ENCODE peak calls at places on chromosome 15, in five cellular contexts. Q is tibial artery, W is mesendoderm, U is fibroblast of lung, O is aorta. S is an unnamed sample.

GRCh38 chr15:95972136-95972553 is 358.4 kb upstream of the NR2F2 start:
- DNase-seq in Q (no peak), W (no peak), U (peak; percentile 88), O (peak; percentile 47), S (no peak)

GRCh38 chr15:60507596-60508424 is 28.9 kb upstream of the ICE2 start:
- DNase-seq in Q (no peak), W (peak; percentile 69), U (peak; percentile 57), O (no peak), S (no peak)

GRCh38 chr15:101474233-101474632 is 15.3 kb downstream of the PCSK6 start:
- DNase-seq in Q (no peak), W (no peak), U (no peak), O (no peak), S (no peak)

GRCh38 chr15:72873379-72874233 is 90.0 kb upstream of the ADPGK start:
- DNase-seq in Q (no peak), W (no peak), U (peak; percentile 3), O (no peak), S (no peak)

GRCh38 chr15:31255732-31256384 is 70.8 kb upstream of the KLF13 start:
- DNase-seq in Q (no peak), W (no peak), U (no peak), O (no peak), S (no peak)

GRCh38 chr15:58988011-58988785 is 735 bp downstream of the RNF111 start:
- DNase-seq in Q (peak; percentile 84), W (peak; percentile 81), U (peak; percentile 48), O (peak; percentile 88), S (peak; percentile 41)

GRCh38 chr15:29348308-29348914 is 78.8 kb upstream of the NSMCE3 start:
- DNase-seq in Q (no peak), W (no peak), U (peak; percentile 4), O (peak; percentile 57), S (peak; percentile 68)

GRCh38 chr15:72117448-72117697 is 577 bp downstream of the MYO9A start:
- DNase-seq in Q (peak; percentile 90), W (peak; percentile 84), U (peak; percentile 82), O (peak; percentile 90), S (no peak)

GRCh38 chr15:88745696-88746095 is 57.5 kb upstream of the ACAN start:
- DNase-seq in Q (no peak), W (no peak), U (peak; percentile 59), O (no peak), S (no peak)

GRCh38 chr15:51262468-51262867 is 75.9 kb downstream of the CYP19A1 start:
- DNase-seq in Q (no peak), W (no peak), U (no peak), O (no peak), S (no peak)

GRCh38 chr15:67685008-67685599 is 140.2 kb upstream of the SKOR1 start:
- DNase-seq in Q (no peak), W (peak; percentile 66), U (peak; percentile 50), O (no peak), S (no peak)

GRCh38 chr15:27039163-27039562 is 68.2 kb downstream of the GABRG3 start:
- DNase-seq in Q (no peak), W (no peak), U (no peak), O (no peak), S (no peak)

GRCh38 chr15:79811406-79812405 is 85.1 kb downstream of the MTHFS start:
- DNase-seq in Q (peak; percentile 76), W (no peak), U (peak; percentile 61), O (peak; percentile 77), S (peak; percentile 40)

GRCh38 chr15:61146643-61147230 is 82.4 kb downstream of the RORA start:
- DNase-seq in Q (no peak), W (peak; percentile 61), U (no peak), O (no peak), S (no peak)

GRCh38 chr15:35194296-35194695 is 109.2 kb upstream of the NANOGP8 start:
- DNase-seq in Q (no peak), W (no peak), U (peak; percentile 30), O (no peak), S (no peak)

GRCh38 chr15:65337436-65338070 is 33.1 kb downstream of the RNU5B-1 start:
- DNase-seq in Q (no peak), W (no peak), U (no peak), O (no peak), S (no peak)

GRCh38 chr15:93987068-93987467 is 244.3 kb upstream of the MCTP2 start:
- DNase-seq in Q (no peak), W (no peak), U (no peak), O (no peak), S (no peak)

GRCh38 chr15:100152463-100152862 is 189.3 kb downstream of the ADAMTS17 start:
- DNase-seq in Q (no peak), W (no peak), U (no peak), O (no peak), S (no peak)

GRCh38 chr15:70299931-70300858 is 202.5 kb upstream of the TLE3 start:
- DNase-seq in Q (no peak), W (peak; percentile 62), U (no peak), O (no peak), S (no peak)

GRCh38 chr15:63291507-63291906 is 14.1 kb downstream of the APH1B start:
- DNase-seq in Q (no peak), W (no peak), U (peak; percentile 92), O (no peak), S (no peak)

GRCh38 chr15:39918688-39919385 is 1.2 kb downstream of the GPR176 start:
- DNase-seq in Q (no peak), W (no peak), U (peak; percentile 93), O (no peak), S (no peak)

GRCh38 chr15:55549305-55549704 is 38.8 kb downstream of the PYGO1 start:
- DNase-seq in Q (no peak), W (no peak), U (no peak), O (no peak), S (no peak)

GRCh38 chr15:81274255-81274654 is 49.7 kb downstream of the STARD5 start:
- DNase-seq in Q (no peak), W (peak; percentile 45), U (no peak), O (no peak), S (no peak)

GRCh38 chr15:63553388-63553791 is 43.8 kb upstream of the FBXL22 start:
- DNase-seq in Q (no peak), W (peak; percentile 73), U (peak; percentile 100), O (no peak), S (no peak)

GRCh38 chr15:58795825-58796224 is 24.7 kb downstream of the MINDY2 start:
- DNase-seq in Q (no peak), W (no peak), U (no peak), O (no peak), S (no peak)

GRCh38 chr15:91839867-91840266 is 13.6 kb upstream of the SLCO3A1 start:
- DNase-seq in Q (no peak), W (peak; percentile 44), U (no peak), O (no peak), S (no peak)

GRCh38 chr15:43518073-43518761 is 809 bp downstream of the MAP1A start:
- DNase-seq in Q (no peak), W (peak; percentile 75), U (peak; percentile 74), O (no peak), S (no peak)

GRCh38 chr15:26806161-26806560 is 33.3 kb upstream of the GABRB3 start:
- DNase-seq in Q (no peak), W (no peak), U (no peak), O (no peak), S (no peak)

GRCh38 chr15:37056168-37056893 is 44.0 kb downstream of the MEIS2 start:
- DNase-seq in Q (no peak), W (no peak), U (peak; percentile 58), O (no peak), S (no peak)

GRCh38 chr15:45126535-45127158 is 3.0 kb downstream of the DUOXA1 start:
- DNase-seq in Q (no peak), W (no peak), U (no peak), O (no peak), S (no peak)

GRCh38 chr15:29734917-29735572 is 87.2 kb downstream of the TJP1 start:
- DNase-seq in Q (no peak), W (peak; percentile 53), U (peak; percentile 60), O (no peak), S (no peak)

GRCh38 chr15:25886498-25887140 is 23.5 kb upstream of the ATP10A start:
- DNase-seq in Q (peak; percentile 81), W (peak; percentile 53), U (peak; percentile 70), O (peak; percentile 63), S (no peak)

GRCh38 chr15:85379403-85380131 is 836 bp upstream of the AKAP13 start:
- DNase-seq in Q (no peak), W (no peak), U (no peak), O (no peak), S (no peak)

GRCh38 chr15:68491415-68492106 is 59.6 kb upstream of the ITGA11 start:
- DNase-seq in Q (no peak), W (no peak), U (no peak), O (no peak), S (no peak)

DNA sequence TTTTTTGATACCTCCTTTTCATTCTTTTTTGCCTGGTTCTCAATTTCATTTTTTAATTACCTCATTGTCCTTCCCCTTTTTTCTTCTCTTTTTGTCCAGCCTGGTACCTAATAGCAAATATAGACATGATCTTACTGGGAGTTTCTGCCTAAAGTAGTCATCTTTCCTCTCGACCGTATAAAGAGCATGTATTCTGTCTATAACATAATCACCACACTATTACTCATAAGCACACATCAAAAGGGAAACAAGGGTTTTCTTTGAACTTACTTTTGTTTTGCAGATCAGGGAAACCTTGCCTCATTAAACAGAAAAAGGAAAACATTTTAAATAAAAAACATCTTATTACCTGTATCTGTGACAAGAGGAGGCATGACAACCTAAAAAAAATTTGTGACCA is 33.0 kb downstream of the FAM98B start:
- DNase-seq in Q (no peak), W (no peak), U (peak; percentile 25), O (no peak), S (no peak)
- H3K4me3 ChIP-seq in Q (no peak overlapping the region), W (no peak overlapping the region), U (no peak overlapping the region), O (no peak overlapping the region), S (no peak overlapping the region)

GRCh38 chr15:48427960-48428547 is 96.8 kb downstream of the DUT start:
- DNase-seq in Q (no peak), W (peak; percentile 73), U (peak; percentile 95), O (no peak), S (no peak)
- H3K27ac ChIP-seq in Q (no peak overlapping the region), W (no peak overlapping the region), U (peak overlapping the region; percentile 76), O (no peak overlapping the region), S (no peak overlapping the region)

GRCh38 chr15:74463634-74464033 is 2.7 kb upstream of the UBL7 start:
- DNase-seq in Q (no peak), W (no peak), U (no peak), O (no peak), S (no peak)
- H3K4me3 ChIP-seq in Q (no peak overlapping the region), W (no peak overlapping the region), U (no peak overlapping the region), O (no peak overlapping the region), S (no peak overlapping the region)

DNA sequence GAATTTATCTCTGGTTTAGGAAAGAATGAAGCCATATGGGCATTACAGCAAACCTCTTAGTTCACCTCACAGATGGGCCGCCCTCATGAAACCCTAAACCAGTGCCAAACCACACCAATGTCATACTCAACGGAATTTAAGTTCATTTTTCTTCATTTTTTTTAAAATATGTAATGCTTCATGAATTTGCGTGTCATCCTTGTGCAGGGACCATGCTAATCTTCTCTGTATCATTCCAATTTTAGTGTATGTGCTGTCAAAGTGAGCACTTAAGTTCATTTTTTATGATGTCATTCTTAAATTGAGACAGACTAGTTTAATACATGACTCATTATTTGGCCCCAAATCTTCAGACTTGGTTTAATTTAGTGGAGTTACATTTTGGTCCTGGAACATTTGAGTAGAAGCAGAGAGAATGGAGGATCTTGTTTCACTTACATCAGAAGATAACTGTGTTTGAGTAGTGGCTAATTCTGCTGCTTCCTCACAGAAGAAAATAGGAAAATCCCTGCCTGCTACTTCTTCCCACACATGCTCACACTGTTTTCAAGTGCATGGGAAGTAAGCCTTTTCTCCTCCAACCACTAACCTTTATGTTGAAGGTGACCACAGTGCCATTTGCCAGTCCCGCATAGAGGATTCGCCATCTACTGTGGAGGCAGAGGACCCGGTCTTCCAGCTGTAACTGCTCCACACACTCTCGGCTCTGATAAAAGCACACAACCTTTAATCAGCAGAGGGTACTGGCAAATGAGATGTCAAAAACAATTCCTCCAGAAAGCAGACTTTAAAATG is 63.3 kb downstream of the ZNF106 start:
- DNase-seq in Q (no peak), W (no peak), U (peak; percentile 98), O (no peak), S (no peak)
- H3K27ac ChIP-seq in Q (peak overlapping the region; percentile 60), W (no peak overlapping the region), U (peak overlapping the region; percentile 73), O (peak overlapping the region; percentile 85), S (no peak overlapping the region)

S was measured in dorsolateral prefrontal cortex.